ENCODE peak calls at places on chromosomes 3 and 15, in eight cellular contexts. N, Q, C, S, I, Z, M and A are unnamed samples.

GRCh38 chr3:136898549-136898948 is 36.5 kb downstream of the NCK1 start:
- DNase-seq in N (no peak), Q (no peak), C (no peak), S (no peak), I (no peak), Z (no peak), M (no peak), A (no peak)

GRCh38 chr3:61682671-61683408 is 121.5 kb downstream of the PTPRG start:
- DNase-seq in N (no peak), Q (no peak), C (no peak), S (peak), I (no peak), Z (no peak), M (peak), A (no peak)

GRCh38 chr3:78969483-78969882 is 798.3 kb downstream of the ROBO1 start:
- DNase-seq in N (no peak), Q (no peak), C (no peak), S (peak), I (no peak), Z (no peak), M (peak), A (no peak)

GRCh38 chr3:129313415-129313982 is 34.8 kb downstream of the HMCES start:
- DNase-seq in N (no peak), Q (no peak), C (no peak), S (peak), I (no peak), Z (no peak), M (no peak), A (no peak)

GRCh38 chr15:40664909-40665308 is 30.1 kb upstream of the RAD51 start:
- DNase-seq in N (no peak), Q (no peak), C (no peak), S (no peak), I (peak), Z (no peak), M (no peak), A (no peak)

GRCh38 chr3:170531557-170532335 is 54.1 kb downstream of the SLC7A14 start:
- DNase-seq in N (no peak), Q (peak), C (no peak), S (peak), I (no peak), Z (no peak), M (no peak), A (no peak)

GRCh38 chr3:49283997-49284396 is 7.0 kb upstream of the C3orf62 start:
- DNase-seq in N (no peak), Q (no peak), C (no peak), S (no peak), I (no peak), Z (no peak), M (no peak), A (no peak)

GRCh38 chr3:35437381-35437780 is 201.9 kb upstream of the ARPP21 start:
- DNase-seq in N (no peak), Q (no peak), C (no peak), S (no peak), I (no peak), Z (no peak), M (no peak), A (no peak)

GRCh38 chr15:74172751-74173544 is 562 bp upstream of the ISLR start:
- DNase-seq in N (no peak), Q (peak), C (no peak), S (peak), I (peak), Z (no peak), M (no peak), A (no peak)

GRCh38 chr3:135057996-135058395 is 262.9 kb downstream of the EPHB1 start:
- DNase-seq in N (no peak), Q (no peak), C (no peak), S (no peak), I (no peak), Z (no peak), M (no peak), A (no peak)

GRCh38 chr3:58690490-58690889 is 23.9 kb upstream of the FAM3D start:
- DNase-seq in N (no peak), Q (no peak), C (no peak), S (no peak), I (no peak), Z (no peak), M (no peak), A (no peak)

GRCh38 chr15:101031203-101031602 is 112.0 kb downstream of the LRRK1 start:
- DNase-seq in N (no peak), Q (peak), C (no peak), S (no peak), I (no peak), Z (peak), M (no peak), A (no peak)

GRCh38 chr15:48565560-48566482 is 79.7 kb downstream of the FBN1 start:
- DNase-seq in N (no peak), Q (no peak), C (no peak), S (peak), I (no peak), Z (no peak), M (peak), A (no peak)

GRCh38 chr3:101530213-101531047 is 17.4 kb upstream of the SENP7 start:
- DNase-seq in N (no peak), Q (no peak), C (no peak), S (no peak), I (peak), Z (no peak), M (no peak), A (no peak)

GRCh38 chr15:63250312-63250965 is 27.0 kb upstream of the APH1B start:
- DNase-seq in N (no peak), Q (no peak), C (no peak), S (peak), I (no peak), Z (no peak), M (peak), A (no peak)

GRCh38 chr3:172357850-172358754 is 90.2 kb downstream of the GHSR start:
- DNase-seq in N (no peak), Q (no peak), C (no peak), S (peak), I (no peak), Z (no peak), M (peak), A (no peak)

GRCh38 chr15:78315686-78316085 is 16.3 kb upstream of the SKIC8 start:
- DNase-seq in N (no peak), Q (peak), C (peak), S (no peak), I (peak), Z (peak), M (no peak), A (no peak)

GRCh38 chr15:95018888-95019545 is 787.7 kb downstream of the MCTP2 start:
- DNase-seq in N (no peak), Q (no peak), C (no peak), S (peak), I (peak), Z (no peak), M (no peak), A (no peak)

GRCh38 chr3:108131105-108131794 is 40.4 kb upstream of the CD47 start:
- DNase-seq in N (no peak), Q (no peak), C (no peak), S (peak), I (no peak), Z (no peak), M (peak), A (no peak)

GRCh38 chr3:120417272-120417911 is 33.4 kb downstream of the FSTL1 start:
- DNase-seq in N (peak), Q (peak), C (peak), S (peak), I (peak), Z (peak), M (peak), A (peak)

GRCh38 chr3:24400015-24400414 is 94.6 kb downstream of the THRB start:
- DNase-seq in N (no peak), Q (no peak), C (no peak), S (no peak), I (no peak), Z (no peak), M (no peak), A (no peak)

GRCh38 chr15:64749999-64750657 is 25.3 kb downstream of the RBPMS2 start:
- DNase-seq in N (no peak), Q (no peak), C (no peak), S (peak), I (peak), Z (peak), M (no peak), A (no peak)

GRCh38 chr15:98609144-98609852 is 39.0 kb upstream of the IGF1R start:
- DNase-seq in N (peak), Q (no peak), C (no peak), S (peak), I (no peak), Z (no peak), M (peak), A (no peak)

GRCh38 chr3:125431912-125432587 is 56.9 kb upstream of the ZNF148 start:
- DNase-seq in N (no peak), Q (no peak), C (no peak), S (peak), I (peak), Z (no peak), M (no peak), A (no peak)

GRCh38 chr15:29196306-29196705 is 73.3 kb downstream of the NSMCE3 start:
- DNase-seq in N (no peak), Q (no peak), C (no peak), S (no peak), I (no peak), Z (no peak), M (no peak), A (no peak)

GRCh38 chr3:26636328-26636727 is 13.8 kb downstream of the LRRC3B start:
- DNase-seq in N (no peak), Q (no peak), C (no peak), S (no peak), I (no peak), Z (no peak), M (no peak), A (no peak)

GRCh38 chr15:40870716-40871115 is 3.3 kb downstream of the RHOV start:
- DNase-seq in N (no peak), Q (no peak), C (no peak), S (no peak), I (no peak), Z (no peak), M (no peak), A (no peak)

GRCh38 chr15:68729789-68730201 is 90.9 kb downstream of the ANP32A start:
- DNase-seq in N (no peak), Q (peak), C (no peak), S (peak), I (no peak), Z (peak), M (no peak), A (no peak)

GRCh38 chr3:184227481-184227935 is 1.9 kb upstream of the VWA5B2 start:
- DNase-seq in N (no peak), Q (no peak), C (peak), S (no peak), I (peak), Z (peak), M (no peak), A (peak)

GRCh38 chr3:184230081-184230602 is 757 bp downstream of the VWA5B2 start:
- DNase-seq in N (no peak), Q (no peak), C (peak), S (no peak), I (peak), Z (no peak), M (no peak), A (no peak)

GRCh38 chr3:184230603-184231528 is 1.5 kb downstream of the VWA5B2 start:
- DNase-seq in N (no peak), Q (no peak), C (no peak), S (no peak), I (no peak), Z (no peak), M (no peak), A (no peak)

GRCh38 chr3:184228376-184229137 is 828 bp upstream of the VWA5B2 start:
- DNase-seq in N (no peak), Q (no peak), C (peak), S (no peak), I (no peak), Z (no peak), M (no peak), A (no peak)

DNA sequence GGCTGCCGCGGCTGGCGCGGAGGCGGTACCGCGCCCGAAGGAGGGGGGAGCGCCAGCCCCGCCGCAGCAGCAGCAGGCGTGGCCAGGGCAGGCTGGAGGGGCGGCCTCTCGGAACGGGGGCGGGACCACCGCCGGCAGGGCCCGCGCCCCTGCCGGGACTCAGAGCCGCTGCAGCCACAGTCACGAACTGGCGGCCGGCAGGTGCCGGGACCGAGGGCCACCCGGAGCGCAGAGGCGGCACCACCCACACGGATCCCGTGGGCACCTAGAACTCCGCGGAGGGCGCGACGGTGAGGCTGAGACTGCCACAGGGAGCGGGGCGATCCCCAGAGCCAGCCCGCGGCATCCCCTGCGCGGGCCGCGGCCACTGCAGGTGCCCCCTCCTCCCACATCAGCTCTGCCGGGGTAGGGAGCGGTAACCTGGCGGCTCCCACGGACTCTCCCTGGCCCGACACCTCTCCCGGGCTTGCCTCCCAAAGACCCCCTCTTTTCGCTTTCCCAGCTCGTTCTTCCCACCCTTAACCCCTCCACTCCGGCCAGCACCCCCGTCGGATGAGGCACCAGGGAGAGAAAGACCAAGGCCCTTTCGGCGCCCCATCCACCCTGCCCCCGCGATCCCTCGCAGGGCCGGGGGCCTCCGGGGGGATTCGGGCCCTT is at the start of gene VWA5B2:
- DNase-seq in N (peak), Q (no peak), C (peak), S (peak), I (peak), Z (peak), M (no peak), A (peak)
- TF ChIP-seq CTCF in N (no peak), Q (no peak), C (no peak), S (no peak), I (peak), Z (peak), M (no peak), A (peak)

GRCh38 chr3:153445817-153446216 is 283.8 kb downstream of the RAP2B start:
- DNase-seq in N (no peak), Q (no peak), C (no peak), S (no peak), I (no peak), Z (no peak), M (no peak), A (no peak)

GRCh38 chr3:153440311-153440710 is 278.3 kb downstream of the RAP2B start:
- DNase-seq in N (no peak), Q (no peak), C (no peak), S (no peak), I (no peak), Z (no peak), M (no peak), A (no peak)

GRCh38 chr3:153442799-153443487 is 280.9 kb downstream of the RAP2B start:
- DNase-seq in N (no peak), Q (no peak), C (no peak), S (no peak), I (no peak), Z (no peak), M (no peak), A (no peak)

GRCh38 chr3:153442386-153442785 is 280.4 kb downstream of the RAP2B start:
- DNase-seq in N (no peak), Q (no peak), C (no peak), S (peak), I (no peak), Z (no peak), M (no peak), A (no peak)

GRCh38 chr3:153443961-153444360 is 281.9 kb downstream of the RAP2B start:
- DNase-seq in N (no peak), Q (no peak), C (no peak), S (peak), I (peak), Z (no peak), M (no peak), A (no peak)
- TF ChIP-seq CTCF in N (no peak), Q (no peak), C (no peak), S (peak), I (no peak), Z (no peak), M (no peak), A (peak)

GRCh38 chr3:89525597-89525996 is 418.2 kb downstream of the EPHA3 start:
- DNase-seq in N (no peak), Q (no peak), C (no peak), S (no peak), I (no peak), Z (no peak), M (no peak), A (no peak)

GRCh38 chr3:89533320-89533719 is 425.9 kb downstream of the EPHA3 start:
- DNase-seq in N (no peak), Q (no peak), C (no peak), S (no peak), I (no peak), Z (no peak), M (no peak), A (no peak)

GRCh38 chr3:89522168-89522567 is 414.7 kb downstream of the EPHA3 start:
- DNase-seq in N (no peak), Q (no peak), C (no peak), S (no peak), I (no peak), Z (no peak), M (no peak), A (no peak)

GRCh38 chr3:89527736-89528335 is 420.4 kb downstream of the EPHA3 start:
- DNase-seq in N (no peak), Q (no peak), C (no peak), S (no peak), I (no peak), Z (no peak), M (no peak), A (no peak)
- TF ChIP-seq CTCF in N (no peak), Q (no peak), C (no peak), S (no peak), I (no peak), Z (no peak), M (no peak), A (no peak)

GRCh38 chr3:50913279-50913678 is 238.6 kb downstream of the DOCK3 start:
- DNase-seq in N (peak), Q (no peak), C (no peak), S (no peak), I (no peak), Z (no peak), M (no peak), A (no peak)

GRCh38 chr3:50912746-50913145 is 238.0 kb downstream of the DOCK3 start:
- DNase-seq in N (no peak), Q (no peak), C (no peak), S (no peak), I (no peak), Z (no peak), M (no peak), A (no peak)
- TF ChIP-seq CTCF in N (no peak), Q (no peak), C (no peak), S (no peak), I (no peak), Z (no peak), M (no peak), A (no peak)